ENCODE peak calls at places on chromosomes 4 and X, in ten cellular contexts. H is activated T-helper 1 cell treated with anti-CD3 and anti-CD28 coated beads, Interleukin-2, amount 50 U/mL, for 16 hours; E is activated CD4-positive, alpha-beta T cell treated with anti-CD3 and anti-CD28 coated beads, Interleukin-2, amount 50 U/mL, for 24 hours; D is bronchial epithelial cell; T is dorsolateral prefrontal cortex; Q is naive B cell; Y is AG08395; W is substantia nigra; R is NCI-H2029; P is C1 segment of cervical spinal cord. S is an unnamed sample.

GRCh38 chr4:81459233-81459632 is 12.5 kb downstream of the RASGEF1B start:
- DNase-seq in H (no peak), E (no peak), D (no peak), T (no peak), Q (no peak), Y (no peak), W (no peak), R (peak; percentile 8), P (no peak), S (no peak)

GRCh38 chr4:118729287-118730286 is 44.4 kb downstream of the METTL14 start:
- DNase-seq in H (no peak), E (no peak), D (peak; percentile 22), T (no peak), Q (no peak), Y (peak; percentile 51), W (no peak), R (no peak), P (no peak), S (no peak)

GRCh38 chrX:135974279-135974856 is 580 bp upstream of the MMGT1 start:
- DNase-seq in H (peak; percentile 47), E (peak; percentile 51), D (no peak), T (peak; percentile 47), Q (peak; percentile 53), Y (no peak), W (peak; percentile 81), R (peak; percentile 22), P (peak; percentile 69), S (peak; percentile 49)

GRCh38 chr4:174084542-174084941 is 198.9 kb downstream of the FBXO8 start:
- DNase-seq in H (no peak), E (no peak), D (peak; percentile 14), T (no peak), Q (no peak), Y (no peak), W (no peak), R (no peak), P (no peak), S (no peak)

GRCh38 chr4:7519638-7520373 is 85.1 kb upstream of the PSAPL1 start:
- DNase-seq in H (no peak), E (no peak), D (no peak), T (no peak), Q (no peak), Y (no peak), W (no peak), R (no peak), P (no peak), S (no peak)

GRCh38 chrX:24561121-24561520 is 86.0 kb downstream of the PCYT1B start:
- DNase-seq in H (no peak), E (no peak), D (peak; percentile 16), T (no peak), Q (no peak), Y (peak; percentile 4), W (no peak), R (no peak), P (no peak), S (peak; percentile 29)

GRCh38 chrX:134688839-134689238 is 30.6 kb upstream of the PLAC1 start:
- DNase-seq in H (no peak), E (no peak), D (peak; percentile 77), T (no peak), Q (no peak), Y (no peak), W (no peak), R (no peak), P (no peak), S (no peak)

GRCh38 chrX:111719426-111720210 is 38.6 kb downstream of the ALG13 start:
- DNase-seq in H (no peak), E (no peak), D (peak; percentile 12), T (no peak), Q (no peak), Y (no peak), W (no peak), R (no peak), P (no peak), S (no peak)

GRCh38 chr4:147853706-147854105 is 121.8 kb downstream of the ARHGAP10 start:
- DNase-seq in H (no peak), E (no peak), D (no peak), T (no peak), Q (no peak), Y (peak; percentile 82), W (no peak), R (no peak), P (no peak), S (no peak)

GRCh38 chr4:124266706-124267105 is 445.8 kb downstream of the ANKRD50 start:
- DNase-seq in H (no peak), E (no peak), D (no peak), T (no peak), Q (no peak), Y (no peak), W (no peak), R (no peak), P (no peak), S (no peak)

GRCh38 chrX:154043003-154043402 is 23.3 kb upstream of the IRAK1 start:
- DNase-seq in H (no peak), E (no peak), D (peak; percentile 40), T (no peak), Q (no peak), Y (no peak), W (no peak), R (no peak), P (no peak), S (no peak)

GRCh38 chrX:47146121-47146935 is 1.3 kb downstream of the RBM10 start:
- DNase-seq in H (no peak), E (no peak), D (peak; percentile 10), T (no peak), Q (no peak), Y (no peak), W (no peak), R (no peak), P (no peak), S (no peak)

GRCh38 chr4:184655889-184656869 is 6.6 kb downstream of the PRIMPOL start:
- DNase-seq in H (no peak), E (no peak), D (no peak), T (no peak), Q (no peak), Y (no peak), W (no peak), R (no peak), P (no peak), S (no peak)

GRCh38 chrX:16687514-16687913 is 25.0 kb downstream of the CTPS2 start:
- DNase-seq in H (no peak), E (no peak), D (no peak), T (no peak), Q (no peak), Y (peak; percentile 47), W (no peak), R (no peak), P (no peak), S (no peak)

S was measured in HAP-1.